ENCODE peak calls at places on chromosomes 7 and 10, in four cellular contexts. One of them, this sample, is unnamed.

GRCh38 chr7:2307690-2308107 is 6.5 kb downstream of the SNX8 start:
- DNase-seq in progenitor cell of endocrine pancreas: no peak
- DNase-seq in left lung: peak; percentile 25
- DNase-seq in glutamatergic neuron: no peak
- DNase-seq in this sample: no peak

GRCh38 chr7:158282461-158283001 is 305.1 kb downstream of the PTPRN2 start:
- DNase-seq in left lung: no peak
- DNase-seq in glutamatergic neuron: no peak
- DNase-seq in progenitor cell of endocrine pancreas: no peak
- DNase-seq in this sample: no peak

GRCh38 chr10:4725917-4726606 is 99.9 kb upstream of the AKR1E2 start:
- DNase-seq in left lung: no peak
- DNase-seq in progenitor cell of endocrine pancreas: no peak
- DNase-seq in glutamatergic neuron: no peak
- DNase-seq in this sample: no peak

GRCh38 chr10:100562806-100563293 is 27.1 kb downstream of the HIF1AN start:
- DNase-seq in left lung: no peak
- DNase-seq in progenitor cell of endocrine pancreas: no peak
- DNase-seq in glutamatergic neuron: peak; percentile 57
- DNase-seq in this sample: no peak

GRCh38 chr7:86814980-86815379 is 171.3 kb downstream of the GRM3 start:
- DNase-seq in left lung: no peak
- DNase-seq in progenitor cell of endocrine pancreas: no peak
- DNase-seq in glutamatergic neuron: no peak
- DNase-seq in this sample: no peak

GRCh38 chr10:70115948-70116682 is 16.5 kb downstream of the AIFM2 start:
- DNase-seq in left lung: no peak
- DNase-seq in progenitor cell of endocrine pancreas: peak; percentile 49
- DNase-seq in glutamatergic neuron: peak; percentile 65
- DNase-seq in this sample: no peak

GRCh38 chr7:81925530-81925929 is 155.7 kb upstream of the HGF start:
- DNase-seq in left lung: no peak
- DNase-seq in progenitor cell of endocrine pancreas: no peak
- DNase-seq in glutamatergic neuron: no peak
- DNase-seq in this sample: no peak

GRCh38 chr10:132942101-132942739 is at the start of gene CFAP46:
- DNase-seq in progenitor cell of endocrine pancreas: peak; percentile 72
- DNase-seq in glutamatergic neuron: peak; percentile 89
- DNase-seq in left lung: peak; percentile 87
- DNase-seq in this sample: no peak

GRCh38 chr10:97596101-97597055 is 6.9 kb downstream of the C10orf62 start:
- DNase-seq in glutamatergic neuron: no peak
- DNase-seq in left lung: no peak
- DNase-seq in progenitor cell of endocrine pancreas: no peak
- DNase-seq in this sample: no peak

GRCh38 chr10:6212266-6212640 is 9.5 kb downstream of the PFKFB3 start:
- DNase-seq in glutamatergic neuron: no peak
- DNase-seq in progenitor cell of endocrine pancreas: no peak
- DNase-seq in left lung: no peak
- DNase-seq in this sample: no peak

GRCh38 chr10:97332586-97333350 is 1.8 kb downstream of the FRAT2 start:
- DNase-seq in progenitor cell of endocrine pancreas: no peak
- DNase-seq in glutamatergic neuron: no peak
- DNase-seq in left lung: no peak
- DNase-seq in this sample: no peak

GRCh38 chr7:142854505-142855400 is at the start of gene EPHB6:
- DNase-seq in progenitor cell of endocrine pancreas: peak; percentile 58
- DNase-seq in glutamatergic neuron: peak; percentile 75
- DNase-seq in left lung: peak; percentile 94
- DNase-seq in this sample: peak; percentile 83

GRCh38 chr10:82041018-82041417 is 166.0 kb downstream of the NRG3 start:
- DNase-seq in left lung: no peak
- DNase-seq in progenitor cell of endocrine pancreas: no peak
- DNase-seq in glutamatergic neuron: no peak
- DNase-seq in this sample: no peak

GRCh38 chr7:37320840-37321468 is 127.7 kb downstream of the ELMO1 start:
- DNase-seq in progenitor cell of endocrine pancreas: no peak
- DNase-seq in glutamatergic neuron: no peak
- DNase-seq in left lung: no peak
- DNase-seq in this sample: no peak

GRCh38 chr7:66348531-66348930 is 143.4 kb downstream of the TPST1 start:
- DNase-seq in glutamatergic neuron: no peak
- DNase-seq in progenitor cell of endocrine pancreas: no peak
- DNase-seq in left lung: no peak
- DNase-seq in this sample: no peak

GRCh38 chr10:27542324-27542723 is 38.2 kb downstream of the RAB18 start:
- DNase-seq in glutamatergic neuron: no peak
- DNase-seq in progenitor cell of endocrine pancreas: no peak
- DNase-seq in left lung: no peak
- DNase-seq in this sample: no peak

GRCh38 chr7:134831862-134832261 is 52.4 kb downstream of the CALD1 start:
- DNase-seq in progenitor cell of endocrine pancreas: no peak
- DNase-seq in glutamatergic neuron: no peak
- DNase-seq in left lung: no peak
- DNase-seq in this sample: no peak

GRCh38 chr10:88851706-88852105 is at the start of gene ANKRD22:
- DNase-seq in glutamatergic neuron: no peak
- DNase-seq in left lung: peak; percentile 41
- DNase-seq in progenitor cell of endocrine pancreas: no peak
- DNase-seq in this sample: peak; percentile 51

GRCh38 chr10:8137272-8137680 is 82.8 kb downstream of the GATA3 start:
- DNase-seq in glutamatergic neuron: no peak
- DNase-seq in progenitor cell of endocrine pancreas: no peak
- DNase-seq in left lung: no peak
- DNase-seq in this sample: no peak

GRCh38 chr10:99084161-99084560 is 151.5 kb downstream of the HPSE2 start:
- DNase-seq in glutamatergic neuron: no peak
- DNase-seq in left lung: no peak
- DNase-seq in progenitor cell of endocrine pancreas: no peak
- DNase-seq in this sample: no peak

GRCh38 chr10:94133239-94133638 is 139.5 kb downstream of the PLCE1 start:
- DNase-seq in glutamatergic neuron: no peak
- DNase-seq in progenitor cell of endocrine pancreas: no peak
- DNase-seq in left lung: no peak
- DNase-seq in this sample: no peak

GRCh38 chr10:219731-220472 is 84.6 kb downstream of the ZMYND11 start:
- DNase-seq in left lung: no peak
- DNase-seq in glutamatergic neuron: no peak
- DNase-seq in progenitor cell of endocrine pancreas: no peak
- DNase-seq in this sample: no peak

GRCh38 chr7:30434140-30434799 is 44.3 kb downstream of the NOD1 start:
- DNase-seq in left lung: no peak
- DNase-seq in glutamatergic neuron: no peak
- DNase-seq in progenitor cell of endocrine pancreas: no peak
- DNase-seq in this sample: no peak

GRCh38 chr10:52720018-52720417 is 52.6 kb downstream of the MBL2 start:
- DNase-seq in progenitor cell of endocrine pancreas: no peak
- DNase-seq in glutamatergic neuron: no peak
- DNase-seq in left lung: no peak
- DNase-seq in this sample: no peak

GRCh38 chr7:90594791-90595317 is 1.3 kb upstream of the CDK14 start:
- DNase-seq in left lung: no peak
- DNase-seq in progenitor cell of endocrine pancreas: no peak
- DNase-seq in glutamatergic neuron: peak; percentile 41
- DNase-seq in this sample: no peak

GRCh38 chr7:157779206-157779605 is 442.4 kb downstream of the DNAJB6 start:
- DNase-seq in left lung: no peak
- DNase-seq in glutamatergic neuron: no peak
- DNase-seq in progenitor cell of endocrine pancreas: no peak
- DNase-seq in this sample: no peak

GRCh38 chr7:79334841-79335240 is 118.6 kb downstream of the MAGI2 start:
- DNase-seq in progenitor cell of endocrine pancreas: no peak
- DNase-seq in glutamatergic neuron: no peak
- DNase-seq in left lung: no peak
- DNase-seq in this sample: no peak

GRCh38 chr10:124740374-124741280 is 3.6 kb downstream of the FAM53B start:
- DNase-seq in progenitor cell of endocrine pancreas: no peak
- DNase-seq in glutamatergic neuron: no peak
- DNase-seq in left lung: peak; percentile 90
- DNase-seq in this sample: peak; percentile 77

GRCh38 chr10:129662386-129662785 is 195.3 kb downstream of the MGMT start:
- DNase-seq in progenitor cell of endocrine pancreas: no peak
- DNase-seq in left lung: no peak
- DNase-seq in glutamatergic neuron: peak; percentile 52
- DNase-seq in this sample: no peak